ENCODE peak calls at places on chromosomes 2 and 18, in four cellular contexts. C is SHP77; M is stimulated activated CD8-positive, alpha-beta memory T cell treated with anti-CD3 and anti-CD28 coated beads, Interleukin-4, amount 100 ng/mL, for 1 hour; N is adrenal gland. B is an unnamed sample.
A peak's percentile ranks its signal among the peaks of the same experiment; 100 is the strongest.

GRCh38 chr2:58319481-58319880 is 78.4 kb upstream of the FANCL start:
- DNase-seq in C (no peak), M (no peak), N (no peak), B (no peak)

GRCh38 chr2:96656540-96656939 is 14.0 kb downstream of the FER1L5 start:
- DNase-seq in C (no peak), M (no peak), N (no peak), B (no peak)

GRCh38 chr2:10368491-10369231 is 66.0 kb downstream of the HPCAL1 start:
- DNase-seq in C (no peak), M (no peak), N (peak; percentile 71), B (no peak)

GRCh38 chr2:156452971-156453370 is 16.8 kb downstream of the GPD2 start:
- DNase-seq in C (no peak), M (no peak), N (no peak), B (no peak)

GRCh38 chr2:238415036-238415764 is 11.5 kb upstream of the ASB1 start:
- DNase-seq in C (peak; percentile 77), M (no peak), N (no peak), B (no peak)

GRCh38 chr2:58156780-58157179 is 84.3 kb downstream of the FANCL start:
- DNase-seq in C (no peak), M (no peak), N (no peak), B (no peak)

GRCh38 chr2:190093793-190094192 is 31.3 kb upstream of the MSTN start:
- DNase-seq in C (no peak), M (no peak), N (peak; percentile 26), B (no peak)

GRCh38 chr18:3093624-3094354 is 80.8 kb upstream of the LPIN2 start:
- DNase-seq in C (no peak), M (no peak), N (no peak), B (no peak)

GRCh38 chr2:10533811-10534321 is 85.7 kb upstream of the ODC1 start:
- DNase-seq in C (no peak), M (no peak), N (no peak), B (no peak)